ENCODE peak calls at places on chromosome 6, in seven cellular contexts. One of them, this sample, is unnamed.

GRCh38 chr6:125872259-125872921 is 81.6 kb downstream of the NCOA7 start:
- DNase-seq in myocyte: peak; percentile 40
- DNase-seq in LoVo: peak; percentile 51
- DNase-seq in NCI-H446 treated with DMSO at 0.1 percent for 48 hours: no peak
- DNase-seq in A549: peak; percentile 60
- DNase-seq in activated CD4-positive, alpha-beta T cell treated with anti-CD3 and anti-CD28 coated beads, Interleukin-2, amount 10 ng/mL, durations not matched to agents 7 days and 5 days: no peak
- DNase-seq in posterior vena cava: no peak
- DNase-seq in this sample: no peak

GRCh38 chr6:52352239-52353008 is 9.5 kb upstream of the PAQR8 start:
- DNase-seq in myocyte: peak; percentile 70
- DNase-seq in LoVo: peak; percentile 92
- DNase-seq in NCI-H446 treated with DMSO at 0.1 percent for 48 hours: peak; percentile 15
- DNase-seq in A549: peak; percentile 79
- DNase-seq in activated CD4-positive, alpha-beta T cell treated with anti-CD3 and anti-CD28 coated beads, Interleukin-2, amount 10 ng/mL, durations not matched to agents 7 days and 5 days: no peak
- DNase-seq in posterior vena cava: no peak
- DNase-seq in this sample: no peak

GRCh38 chr6:133947302-133947900 is 5.6 kb upstream of the TBPL1 start:
- DNase-seq in myocyte: no peak
- DNase-seq in LoVo: no peak
- DNase-seq in NCI-H446 treated with DMSO at 0.1 percent for 48 hours: peak; percentile 78
- DNase-seq in A549: no peak
- DNase-seq in activated CD4-positive, alpha-beta T cell treated with anti-CD3 and anti-CD28 coated beads, Interleukin-2, amount 10 ng/mL, durations not matched to agents 7 days and 5 days: no peak
- DNase-seq in posterior vena cava: no peak
- DNase-seq in this sample: no peak

GRCh38 chr6:110949679-110950285 is 8.7 kb upstream of the GTF3C6 start:
- DNase-seq in myocyte: peak; percentile 52
- DNase-seq in LoVo: peak; percentile 39
- DNase-seq in NCI-H446 treated with DMSO at 0.1 percent for 48 hours: peak; percentile 9
- DNase-seq in A549: peak; percentile 38
- DNase-seq in activated CD4-positive, alpha-beta T cell treated with anti-CD3 and anti-CD28 coated beads, Interleukin-2, amount 10 ng/mL, durations not matched to agents 7 days and 5 days: no peak
- DNase-seq in posterior vena cava: no peak
- DNase-seq in this sample: no peak

GRCh38 chr6:78462728-78463127 is 404.6 kb upstream of the IRAK1BP1 start:
- DNase-seq in myocyte: no peak
- DNase-seq in LoVo: no peak
- DNase-seq in NCI-H446 treated with DMSO at 0.1 percent for 48 hours: no peak
- DNase-seq in A549: peak; percentile 21
- DNase-seq in activated CD4-positive, alpha-beta T cell treated with anti-CD3 and anti-CD28 coated beads, Interleukin-2, amount 10 ng/mL, durations not matched to agents 7 days and 5 days: no peak
- DNase-seq in posterior vena cava: no peak
- DNase-seq in this sample: no peak

GRCh38 chr6:88008821-88009220 is 38.8 kb upstream of the SPACA1 start:
- DNase-seq in myocyte: peak; percentile 88
- DNase-seq in LoVo: peak; percentile 7
- DNase-seq in NCI-H446 treated with DMSO at 0.1 percent for 48 hours: no peak
- DNase-seq in A549: peak; percentile 23
- DNase-seq in activated CD4-positive, alpha-beta T cell treated with anti-CD3 and anti-CD28 coated beads, Interleukin-2, amount 10 ng/mL, durations not matched to agents 7 days and 5 days: no peak
- DNase-seq in posterior vena cava: no peak
- DNase-seq in this sample: no peak

GRCh38 chr6:168269455-168270243 is 49.9 kb downstream of the DACT2 start:
- DNase-seq in myocyte: no peak
- DNase-seq in LoVo: no peak
- DNase-seq in NCI-H446 treated with DMSO at 0.1 percent for 48 hours: no peak
- DNase-seq in A549: no peak
- DNase-seq in activated CD4-positive, alpha-beta T cell treated with anti-CD3 and anti-CD28 coated beads, Interleukin-2, amount 10 ng/mL, durations not matched to agents 7 days and 5 days: no peak
- DNase-seq in posterior vena cava: no peak
- DNase-seq in this sample: no peak

GRCh38 chr6:160029525-160029924 is 60.6 kb downstream of the IGF2R start:
- DNase-seq in myocyte: no peak
- DNase-seq in LoVo: no peak
- DNase-seq in NCI-H446 treated with DMSO at 0.1 percent for 48 hours: no peak
- DNase-seq in A549: no peak
- DNase-seq in activated CD4-positive, alpha-beta T cell treated with anti-CD3 and anti-CD28 coated beads, Interleukin-2, amount 10 ng/mL, durations not matched to agents 7 days and 5 days: no peak
- DNase-seq in posterior vena cava: no peak
- DNase-seq in this sample: no peak

GRCh38 chr6:84137051-84137375 is 90.4 kb downstream of the CEP162 start:
- DNase-seq in myocyte: no peak
- DNase-seq in LoVo: no peak
- DNase-seq in NCI-H446 treated with DMSO at 0.1 percent for 48 hours: peak; percentile 75
- DNase-seq in A549: no peak
- DNase-seq in activated CD4-positive, alpha-beta T cell treated with anti-CD3 and anti-CD28 coated beads, Interleukin-2, amount 10 ng/mL, durations not matched to agents 7 days and 5 days: no peak
- DNase-seq in posterior vena cava: no peak
- DNase-seq in this sample: no peak

GRCh38 chr6:149451361-149452061 is 33.3 kb downstream of the ZC3H12D start:
- DNase-seq in myocyte: no peak
- DNase-seq in LoVo: peak; percentile 74
- DNase-seq in NCI-H446 treated with DMSO at 0.1 percent for 48 hours: no peak
- DNase-seq in A549: no peak
- DNase-seq in activated CD4-positive, alpha-beta T cell treated with anti-CD3 and anti-CD28 coated beads, Interleukin-2, amount 10 ng/mL, durations not matched to agents 7 days and 5 days: peak; percentile 31
- DNase-seq in posterior vena cava: peak; percentile 86
- DNase-seq in this sample: peak; percentile 61

GRCh38 chr6:109690373-109690739 is 646 bp downstream of the AK9 start:
- DNase-seq in myocyte: peak; percentile 55
- DNase-seq in LoVo: peak; percentile 58
- DNase-seq in NCI-H446 treated with DMSO at 0.1 percent for 48 hours: no peak
- DNase-seq in A549: peak; percentile 4
- DNase-seq in activated CD4-positive, alpha-beta T cell treated with anti-CD3 and anti-CD28 coated beads, Interleukin-2, amount 10 ng/mL, durations not matched to agents 7 days and 5 days: peak; percentile 67
- DNase-seq in posterior vena cava: peak; percentile 88
- DNase-seq in this sample: peak; percentile 71

GRCh38 chr6:83536647-83537589 is 24.6 kb downstream of the PRSS35 start:
- DNase-seq in myocyte: no peak
- DNase-seq in LoVo: no peak
- DNase-seq in NCI-H446 treated with DMSO at 0.1 percent for 48 hours: no peak
- DNase-seq in A549: no peak
- DNase-seq in activated CD4-positive, alpha-beta T cell treated with anti-CD3 and anti-CD28 coated beads, Interleukin-2, amount 10 ng/mL, durations not matched to agents 7 days and 5 days: no peak
- DNase-seq in posterior vena cava: no peak
- DNase-seq in this sample: no peak

GRCh38 chr6:44462335-44462734 is 74.8 kb downstream of the CDC5L start:
- DNase-seq in myocyte: no peak
- DNase-seq in LoVo: no peak
- DNase-seq in NCI-H446 treated with DMSO at 0.1 percent for 48 hours: no peak
- DNase-seq in A549: no peak
- DNase-seq in activated CD4-positive, alpha-beta T cell treated with anti-CD3 and anti-CD28 coated beads, Interleukin-2, amount 10 ng/mL, durations not matched to agents 7 days and 5 days: no peak
- DNase-seq in posterior vena cava: no peak
- DNase-seq in this sample: no peak

GRCh38 chr6:37622639-37623038 is 75.0 kb downstream of the MDGA1 start:
- DNase-seq in myocyte: no peak
- DNase-seq in LoVo: no peak
- DNase-seq in NCI-H446 treated with DMSO at 0.1 percent for 48 hours: no peak
- DNase-seq in A549: no peak
- DNase-seq in activated CD4-positive, alpha-beta T cell treated with anti-CD3 and anti-CD28 coated beads, Interleukin-2, amount 10 ng/mL, durations not matched to agents 7 days and 5 days: peak; percentile 29
- DNase-seq in posterior vena cava: no peak
- DNase-seq in this sample: no peak